ENCODE peak calls at places on chromosome 2, in six cellular contexts. W, E, X, M, Q and T are unnamed samples.

GRCh38 chr2:45908316-45909150 is 257.1 kb downstream of the PRKCE start:
- DNase-seq in W (no peak), E (no peak), X (no peak), M (no peak), Q (no peak), T (no peak)

GRCh38 chr2:237501892-237502513 is 15.0 kb downstream of the MLPH start:
- DNase-seq in W (no peak), E (no peak), X (no peak), M (no peak), Q (no peak), T (no peak)

GRCh38 chr2:127398239-127398590 is 10.4 kb upstream of the MAP3K2 start:
- DNase-seq in W (peak), E (no peak), X (peak), M (peak), Q (no peak), T (peak)

GRCh38 chr2:8684421-8684884 is 2.6 kb downstream of the ID2 start:
- DNase-seq in W (no peak), E (peak), X (no peak), M (peak), Q (peak), T (no peak)

GRCh38 chr2:145654746-145655145 is 1134.8 kb upstream of the ZEB2 start:
- DNase-seq in W (no peak), E (no peak), X (no peak), M (no peak), Q (no peak), T (no peak)

GRCh38 chr2:98012561-98012979 is 16.8 kb upstream of the TMEM131 start:
- DNase-seq in W (no peak), E (peak), X (no peak), M (no peak), Q (no peak), T (no peak)

GRCh38 chr2:24919100-24919976 is 699 bp downstream of the ADCY3 start:
- DNase-seq in W (peak), E (peak), X (no peak), M (peak), Q (peak), T (peak)

GRCh38 chr2:219483451-219484342 is 15.0 kb upstream of the GMPPA start:
- DNase-seq in W (no peak), E (no peak), X (no peak), M (no peak), Q (no peak), T (no peak)

GRCh38 chr2:241852116-241852980 is 6.3 kb downstream of the PDCD1 start:
- DNase-seq in W (no peak), E (no peak), X (no peak), M (no peak), Q (no peak), T (no peak)

GRCh38 chr2:10911291-10912075 is at the start of gene KCNF1:
- DNase-seq in W (peak), E (no peak), X (no peak), M (peak), Q (peak), T (peak)

GRCh38 chr2:118881490-118882129 is 34.2 kb upstream of the EN1 start:
- DNase-seq in W (peak), E (peak), X (peak), M (peak), Q (peak), T (peak)

GRCh38 chr2:160574472-160575140 is 81.0 kb upstream of the RBMS1 start:
- DNase-seq in W (peak), E (no peak), X (no peak), M (peak), Q (no peak), T (peak)

GRCh38 chr2:48693645-48694044 is 61.9 kb downstream of the LHCGR start:
- DNase-seq in W (no peak), E (no peak), X (no peak), M (no peak), Q (no peak), T (no peak)

GRCh38 chr2:106284255-106284654 is 90.2 kb upstream of the UXS1 start:
- DNase-seq in W (no peak), E (no peak), X (no peak), M (no peak), Q (no peak), T (no peak)

GRCh38 chr2:231672617-231673347 is 35.5 kb upstream of the PTMA start:
- DNase-seq in W (peak), E (peak), X (no peak), M (peak), Q (no peak), T (peak)

GRCh38 chr2:62939735-62940491 is 110.7 kb upstream of the OTX1 start:
- DNase-seq in W (no peak), E (no peak), X (no peak), M (peak), Q (no peak), T (peak)

GRCh38 chr2:20120569-20121416 is 69.4 kb upstream of the LAPTM4A start:
- DNase-seq in W (no peak), E (no peak), X (no peak), M (no peak), Q (no peak), T (no peak)

GRCh38 chr2:95346738-95347671 is 49.9 kb downstream of the KCNIP3 start:
- DNase-seq in W (peak), E (no peak), X (no peak), M (peak), Q (no peak), T (peak)

GRCh38 chr2:156346731-156347130 is 14.2 kb upstream of the NR4A2 start:
- DNase-seq in W (no peak), E (no peak), X (no peak), M (no peak), Q (no peak), T (no peak)

GRCh38 chr2:96427917-96428316 is 77.2 kb downstream of the NEURL3 start:
- DNase-seq in W (peak), E (no peak), X (no peak), M (peak), Q (no peak), T (peak)

GRCh38 chr2:84629550-84629949 is 113.3 kb downstream of the DNAH6 start:
- DNase-seq in W (no peak), E (no peak), X (no peak), M (no peak), Q (no peak), T (no peak)

GRCh38 chr2:24824966-24825882 is 32.0 kb downstream of the CENPO start:
- DNase-seq in W (peak), E (no peak), X (no peak), M (peak), Q (no peak), T (no peak)

GRCh38 chr2:181189932-181190331 is 209.5 kb downstream of the UBE2E3 start:
- DNase-seq in W (no peak), E (no peak), X (no peak), M (no peak), Q (no peak), T (no peak)

GRCh38 chr2:221500501-221501209 is 71.4 kb downstream of the EPHA4 start:
- DNase-seq in W (no peak), E (no peak), X (peak), M (peak), Q (no peak), T (no peak)